ENCODE peak calls at places on chromosome 4, in six cellular contexts. H is suprapubic skin, C is left lung, U is Peyer's patch, S is gastrocnemius medialis, Q is ascending aorta. Y is an unnamed sample.
A peak's percentile ranks its signal among the peaks of the same experiment; 100 is the strongest.

GRCh38 chr4:140755811-140756291 is 334 bp downstream of the TBC1D9 start:
- DNase-seq in H (peak; percentile 70), C (peak; percentile 57), U (peak; percentile 72), S (no peak), Q (peak; percentile 69), Y (peak; percentile 84)

GRCh38 chr4:87286970-87287369 is 35.7 kb downstream of the HSD17B13 start:
- DNase-seq in H (no peak), C (no peak), U (no peak), S (no peak), Q (no peak), Y (no peak)

GRCh38 chr4:151670843-151671242 is 90.0 kb downstream of the GATB start:
- DNase-seq in H (no peak), C (no peak), U (no peak), S (peak; percentile 90), Q (no peak), Y (no peak)

GRCh38 chr4:121711263-121712000 is 14.7 kb upstream of the ANXA5 start:
- DNase-seq in H (peak; percentile 91), C (peak; percentile 84), U (peak; percentile 63), S (peak; percentile 63), Q (peak; percentile 93), Y (peak; percentile 84)

GRCh38 chr4:16642897-16643296 is 255.5 kb downstream of the LDB2 start:
- DNase-seq in H (no peak), C (no peak), U (no peak), S (no peak), Q (no peak), Y (no peak)

GRCh38 chr4:32560306-32560705 is 1840.1 kb downstream of the PCDH7 start:
- DNase-seq in H (no peak), C (peak; percentile 34), U (no peak), S (no peak), Q (no peak), Y (no peak)

GRCh38 chr4:105145913-105146285 is 777 bp upstream of the TET2 start:
- DNase-seq in H (peak; percentile 64), C (peak; percentile 64), U (no peak), S (no peak), Q (no peak), Y (no peak)

GRCh38 chr4:111836601-111837000 is 308.7 kb upstream of the FAM241A start:
- DNase-seq in H (no peak), C (no peak), U (no peak), S (no peak), Q (no peak), Y (no peak)

GRCh38 chr4:13284932-13285331 is 199.2 kb downstream of the RAB28 start:
- DNase-seq in H (no peak), C (no peak), U (no peak), S (no peak), Q (no peak), Y (no peak)

GRCh38 chr4:112173593-112174559 is 28.6 kb downstream of the FAM241A start:
- DNase-seq in H (no peak), C (no peak), U (no peak), S (no peak), Q (no peak), Y (no peak)

GRCh38 chr4:147233-147632 is 22.9 kb downstream of the ZNF718 start:
- DNase-seq in H (no peak), C (no peak), U (no peak), S (no peak), Q (no peak), Y (no peak)
- H3K9me3 ChIP-seq in H (peaks cover 66% of the 10 kb centered on the region), C (peaks cover 21% of the 10 kb centered on the region), U (peaks cover 7% of the 10 kb centered on the region), S (peaks cover 55% of the 10 kb centered on the region), Q (peaks cover 86% of the 10 kb centered on the region), Y (peaks cover 11% of the 10 kb centered on the region)

GRCh38 chr4:15294202-15294601 is 133.6 kb upstream of the C1QTNF7 start:
- DNase-seq in H (no peak), C (no peak), U (no peak), S (no peak), Q (no peak), Y (peak; percentile 7)
- H3K4me1 ChIP-seq in H (no peaks in the 10 kb centered on the region), C (no peaks in the 10 kb centered on the region), U (no peaks in the 10 kb centered on the region), S (no peaks in the 10 kb centered on the region), Q (peaks cover 10% of the 10 kb centered on the region), Y (peaks cover 5% of the 10 kb centered on the region)

DNA sequence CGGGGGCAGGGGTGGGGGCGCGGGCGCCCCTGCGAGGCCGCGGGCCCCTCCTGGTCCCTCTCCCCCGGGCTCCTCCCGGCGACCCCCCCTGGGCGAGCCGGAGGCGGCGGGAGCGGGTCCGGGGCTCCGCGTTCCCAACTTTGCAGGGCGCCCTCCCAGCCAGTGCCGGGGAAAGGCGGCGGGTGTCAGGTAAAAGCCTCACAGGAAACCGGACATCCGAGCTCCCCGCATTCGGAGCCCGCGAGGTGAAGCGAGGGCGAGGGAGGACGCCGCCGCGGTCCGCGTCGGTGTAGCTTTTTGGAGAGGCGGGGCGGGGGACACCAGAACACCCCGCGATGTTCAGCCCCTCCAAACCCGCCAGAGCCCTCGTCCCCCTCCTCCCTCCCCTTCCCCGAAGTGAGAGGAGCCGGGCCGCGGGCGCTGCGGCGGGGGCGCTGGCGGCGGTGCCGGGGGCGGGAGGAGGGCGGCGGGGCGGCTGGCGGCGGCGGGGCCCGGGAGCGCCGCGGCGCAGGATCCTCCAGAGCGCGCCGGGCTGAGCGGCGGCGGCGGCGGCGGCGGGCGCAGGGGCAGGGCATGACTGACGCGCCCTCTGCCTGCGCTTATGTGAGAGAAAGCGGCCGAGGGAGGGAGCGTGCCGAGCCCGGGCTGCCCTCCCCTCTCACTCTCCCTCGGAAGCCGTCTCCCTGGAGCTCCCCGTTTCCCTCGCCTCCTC is at the start of gene VEGFC:
- DNase-seq in H (peak; percentile 77), C (peak; percentile 45), U (peak; percentile 51), S (peak; percentile 9), Q (peak; percentile 71), Y (peak; percentile 75)
- TF ChIP-seq CTCF in H (no peak), C (no peak), U (no peak), S (no peak), Q (no peak), Y (no peak)

GRCh38 chr4:67873116-67873515 is 10.7 kb downstream of the TMPRSS11D start:
- DNase-seq in H (no peak), C (no peak), U (no peak), S (no peak), Q (no peak), Y (no peak)
- H3K9me3 ChIP-seq in H (no peaks in the 10 kb centered on the region), C (no peaks in the 10 kb centered on the region), U (no peaks in the 10 kb centered on the region), S (no peaks in the 10 kb centered on the region), Q (no peaks in the 10 kb centered on the region), Y (no peaks in the 10 kb centered on the region)

Y was measured in BE2C.